ENCODE peak calls at places on chromosome 3, in four cellular contexts. One of them, this sample, is unnamed.

GRCh38 chr3:195821403-195822130 is 9.8 kb upstream of the MUC4 start:
- DNase-seq in NCI-H510A treated with DMSO at 0.1 percent for 48 hours: no peak
- DNase-seq in dermis microvascular lymphatic vessel endothelial cell: no peak
- DNase-seq in NCI-H1105: no peak
- DNase-seq in this sample: no peak

GRCh38 chr3:28050895-28051294 is 190.5 kb upstream of the CMC1 start:
- DNase-seq in NCI-H510A treated with DMSO at 0.1 percent for 48 hours: no peak
- DNase-seq in dermis microvascular lymphatic vessel endothelial cell: no peak
- DNase-seq in NCI-H1105: no peak
- DNase-seq in this sample: no peak

GRCh38 chr3:196948442-196949365 is 6.4 kb upstream of the NCBP2 start:
- DNase-seq in NCI-H1105: no peak
- DNase-seq in dermis microvascular lymphatic vessel endothelial cell: no peak
- DNase-seq in NCI-H510A treated with DMSO at 0.1 percent for 48 hours: no peak
- DNase-seq in this sample: no peak

GRCh38 chr3:149277338-149277813 is 55.7 kb upstream of the CP start:
- DNase-seq in NCI-H510A treated with DMSO at 0.1 percent for 48 hours: peak; percentile 81
- DNase-seq in NCI-H1105: no peak
- DNase-seq in dermis microvascular lymphatic vessel endothelial cell: peak; percentile 85
- DNase-seq in this sample: peak; percentile 81

GRCh38 chr3:49723301-49723630 is 485 bp downstream of the GMPPB start:
- DNase-seq in NCI-H1105: peak; percentile 44
- DNase-seq in dermis microvascular lymphatic vessel endothelial cell: peak; percentile 80
- DNase-seq in NCI-H510A treated with DMSO at 0.1 percent for 48 hours: peak; percentile 8
- DNase-seq in this sample: no peak

GRCh38 chr3:104263477-104263876 is 1103.2 kb upstream of the ALCAM start:
- DNase-seq in NCI-H1105: no peak
- DNase-seq in NCI-H510A treated with DMSO at 0.1 percent for 48 hours: no peak
- DNase-seq in dermis microvascular lymphatic vessel endothelial cell: no peak
- DNase-seq in this sample: no peak

GRCh38 chr3:165642761-165643432 is 194.3 kb downstream of the BCHE start:
- DNase-seq in NCI-H510A treated with DMSO at 0.1 percent for 48 hours: peak; percentile 25
- DNase-seq in dermis microvascular lymphatic vessel endothelial cell: peak; percentile 88
- DNase-seq in NCI-H1105: peak; percentile 52
- DNase-seq in this sample: peak; percentile 57

GRCh38 chr3:10010546-10011465 is 15.4 kb upstream of the FANCD2 start:
- DNase-seq in dermis microvascular lymphatic vessel endothelial cell: peak; percentile 92
- DNase-seq in NCI-H1105: peak; percentile 66
- DNase-seq in NCI-H510A treated with DMSO at 0.1 percent for 48 hours: peak; percentile 58
- DNase-seq in this sample: peak; percentile 60

GRCh38 chr3:27633224-27633545 is 88.9 kb downstream of the EOMES start:
- DNase-seq in NCI-H510A treated with DMSO at 0.1 percent for 48 hours: no peak
- DNase-seq in dermis microvascular lymphatic vessel endothelial cell: no peak
- DNase-seq in NCI-H1105: no peak
- DNase-seq in this sample: no peak

GRCh38 chr3:117626577-117626976 is 917.0 kb downstream of the TUSC7 start:
- DNase-seq in NCI-H510A treated with DMSO at 0.1 percent for 48 hours: no peak
- DNase-seq in dermis microvascular lymphatic vessel endothelial cell: no peak
- DNase-seq in NCI-H1105: no peak
- DNase-seq in this sample: no peak

GRCh38 chr3:30353711-30354467 is 252.5 kb upstream of the TGFBR2 start:
- DNase-seq in dermis microvascular lymphatic vessel endothelial cell: no peak
- DNase-seq in NCI-H510A treated with DMSO at 0.1 percent for 48 hours: no peak
- DNase-seq in NCI-H1105: no peak
- DNase-seq in this sample: no peak

GRCh38 chr3:57164606-57165573 is at the start of gene IL17RD:
- DNase-seq in dermis microvascular lymphatic vessel endothelial cell: peak; percentile 82
- DNase-seq in NCI-H1105: peak; percentile 69
- DNase-seq in NCI-H510A treated with DMSO at 0.1 percent for 48 hours: peak; percentile 61
- DNase-seq in this sample: no peak

GRCh38 chr3:193928354-193929209 is 207.4 kb upstream of the HES1 start:
- DNase-seq in NCI-H510A treated with DMSO at 0.1 percent for 48 hours: no peak
- DNase-seq in dermis microvascular lymphatic vessel endothelial cell: no peak
- DNase-seq in NCI-H1105: no peak
- DNase-seq in this sample: peak; percentile 24

GRCh38 chr3:48826451-48826850 is 21.2 kb downstream of the PRKAR2A start:
- DNase-seq in NCI-H1105: no peak
- DNase-seq in dermis microvascular lymphatic vessel endothelial cell: peak; percentile 65
- DNase-seq in NCI-H510A treated with DMSO at 0.1 percent for 48 hours: no peak
- DNase-seq in this sample: no peak

GRCh38 chr3:48273594-48274211 is 32.8 kb downstream of the ZNF589 start:
- DNase-seq in dermis microvascular lymphatic vessel endothelial cell: peak; percentile 73
- DNase-seq in NCI-H1105: peak; percentile 38
- DNase-seq in NCI-H510A treated with DMSO at 0.1 percent for 48 hours: peak; percentile 45
- DNase-seq in this sample: no peak

GRCh38 chr3:157109267-157110141 is 50.4 kb downstream of the CCNL1 start:
- DNase-seq in NCI-H1105: no peak
- DNase-seq in NCI-H510A treated with DMSO at 0.1 percent for 48 hours: peak; percentile 39
- DNase-seq in dermis microvascular lymphatic vessel endothelial cell: no peak
- DNase-seq in this sample: no peak

GRCh38 chr3:41936384-41936783 is 25.5 kb downstream of the ULK4 start:
- DNase-seq in NCI-H510A treated with DMSO at 0.1 percent for 48 hours: no peak
- DNase-seq in NCI-H1105: no peak
- DNase-seq in dermis microvascular lymphatic vessel endothelial cell: no peak
- DNase-seq in this sample: no peak